ENCODE peak calls at places on chromosomes 6 and 20, in seven cellular contexts. One of them, this sample, is unnamed.

GRCh38 chr20:19100975-19101374 is 111.5 kb upstream of the SLC24A3 start:
- DNase-seq in NAMALWA: no peak
- DNase-seq in BJ: no peak
- DNase-seq in activated B cell treated with CpG ODN at 0.5 μM for 24 hours: no peak
- DNase-seq in HCEC 1CT: no peak
- DNase-seq in AG04450: no peak
- DNase-seq in uterus: no peak
- DNase-seq in this sample: no peak

GRCh38 chr20:25039697-25040437 is 18.1 kb downstream of the ACSS1 start:
- DNase-seq in NAMALWA: no peak
- DNase-seq in BJ: no peak
- DNase-seq in activated B cell treated with CpG ODN at 0.5 μM for 24 hours: no peak
- DNase-seq in HCEC 1CT: peak
- DNase-seq in AG04450: peak
- DNase-seq in uterus: peak
- DNase-seq in this sample: peak

GRCh38 chr6:42217165-42217522 is 517 bp downstream of the MRPS10 start:
- DNase-seq in NAMALWA: peak
- DNase-seq in BJ: no peak
- DNase-seq in activated B cell treated with CpG ODN at 0.5 μM for 24 hours: no peak
- DNase-seq in HCEC 1CT: no peak
- DNase-seq in AG04450: no peak
- DNase-seq in uterus: no peak
- DNase-seq in this sample: no peak

GRCh38 chr6:34142046-34142445 is 3.8 kb downstream of the GRM4 start:
- DNase-seq in NAMALWA: no peak
- DNase-seq in BJ: no peak
- DNase-seq in activated B cell treated with CpG ODN at 0.5 μM for 24 hours: no peak
- DNase-seq in HCEC 1CT: no peak
- DNase-seq in AG04450: no peak
- DNase-seq in uterus: no peak
- DNase-seq in this sample: no peak

GRCh38 chr20:41034239-41034638 is 5.6 kb downstream of the TOP1 start:
- DNase-seq in NAMALWA: no peak
- DNase-seq in BJ: no peak
- DNase-seq in activated B cell treated with CpG ODN at 0.5 μM for 24 hours: no peak
- DNase-seq in HCEC 1CT: no peak
- DNase-seq in AG04450: no peak
- DNase-seq in uterus: no peak
- DNase-seq in this sample: no peak

GRCh38 chr6:166197361-166197760 is 29.7 kb upstream of the TBXT start:
- DNase-seq in NAMALWA: no peak
- DNase-seq in BJ: no peak
- DNase-seq in activated B cell treated with CpG ODN at 0.5 μM for 24 hours: no peak
- DNase-seq in HCEC 1CT: no peak
- DNase-seq in AG04450: no peak
- DNase-seq in uterus: no peak
- DNase-seq in this sample: no peak

GRCh38 chr6:140909620-140910019 is 1223.1 kb upstream of the GJE1 start:
- DNase-seq in NAMALWA: no peak
- DNase-seq in BJ: no peak
- DNase-seq in activated B cell treated with CpG ODN at 0.5 μM for 24 hours: no peak
- DNase-seq in HCEC 1CT: peak
- DNase-seq in AG04450: no peak
- DNase-seq in uterus: no peak
- DNase-seq in this sample: no peak

GRCh38 chr6:155850408-155850841 is 394.8 kb upstream of the NOX3 start:
- DNase-seq in NAMALWA: no peak
- DNase-seq in BJ: peak
- DNase-seq in activated B cell treated with CpG ODN at 0.5 μM for 24 hours: no peak
- DNase-seq in HCEC 1CT: peak
- DNase-seq in AG04450: no peak
- DNase-seq in uterus: no peak
- DNase-seq in this sample: no peak

GRCh38 chr20:46151936-46152335 is 33.8 kb downstream of the CD40 start:
- DNase-seq in NAMALWA: peak
- DNase-seq in BJ: no peak
- DNase-seq in activated B cell treated with CpG ODN at 0.5 μM for 24 hours: no peak
- DNase-seq in HCEC 1CT: no peak
- DNase-seq in AG04450: no peak
- DNase-seq in uterus: no peak
- DNase-seq in this sample: peak

GRCh38 chr20:53655909-53656652 is 62.4 kb upstream of the ZNF217 start:
- DNase-seq in NAMALWA: no peak
- DNase-seq in BJ: no peak
- DNase-seq in activated B cell treated with CpG ODN at 0.5 μM for 24 hours: no peak
- DNase-seq in HCEC 1CT: peak
- DNase-seq in AG04450: no peak
- DNase-seq in uterus: no peak
- DNase-seq in this sample: no peak

GRCh38 chr6:168179133-168179532 is 100.1 kb upstream of the FRMD1 start:
- DNase-seq in NAMALWA: no peak
- DNase-seq in BJ: no peak
- DNase-seq in activated B cell treated with CpG ODN at 0.5 μM for 24 hours: no peak
- DNase-seq in HCEC 1CT: no peak
- DNase-seq in AG04450: no peak
- DNase-seq in uterus: no peak
- DNase-seq in this sample: no peak

GRCh38 chr6:144447487-144447886 is 162.4 kb downstream of the UTRN start:
- DNase-seq in NAMALWA: no peak
- DNase-seq in BJ: peak
- DNase-seq in activated B cell treated with CpG ODN at 0.5 μM for 24 hours: no peak
- DNase-seq in HCEC 1CT: peak
- DNase-seq in AG04450: no peak
- DNase-seq in uterus: no peak
- DNase-seq in this sample: no peak

GRCh38 chr6:161922631-161923119 is 648.8 kb upstream of the AGPAT4 start:
- DNase-seq in NAMALWA: peak
- DNase-seq in BJ: no peak
- DNase-seq in activated B cell treated with CpG ODN at 0.5 μM for 24 hours: no peak
- DNase-seq in HCEC 1CT: peak
- DNase-seq in AG04450: peak
- DNase-seq in uterus: no peak
- DNase-seq in this sample: peak

GRCh38 chr6:6960571-6961251 is 147.1 kb upstream of the RREB1 start:
- DNase-seq in NAMALWA: no peak
- DNase-seq in BJ: no peak
- DNase-seq in activated B cell treated with CpG ODN at 0.5 μM for 24 hours: no peak
- DNase-seq in HCEC 1CT: no peak
- DNase-seq in AG04450: no peak
- DNase-seq in uterus: no peak
- DNase-seq in this sample: no peak

GRCh38 chr6:37265031-37265430 is 7.1 kb upstream of the TMEM217 start:
- DNase-seq in NAMALWA: no peak
- DNase-seq in BJ: no peak
- DNase-seq in activated B cell treated with CpG ODN at 0.5 μM for 24 hours: no peak
- DNase-seq in HCEC 1CT: no peak
- DNase-seq in AG04450: no peak
- DNase-seq in uterus: no peak
- DNase-seq in this sample: no peak

GRCh38 chr20:33899106-33899505 is 88.0 kb downstream of the CHMP4B start:
- DNase-seq in NAMALWA: no peak
- DNase-seq in BJ: no peak
- DNase-seq in activated B cell treated with CpG ODN at 0.5 μM for 24 hours: no peak
- DNase-seq in HCEC 1CT: no peak
- DNase-seq in AG04450: no peak
- DNase-seq in uterus: no peak
- DNase-seq in this sample: no peak

GRCh38 chr20:50110141-50111047 is 2.6 kb downstream of the UBE2V1 start:
- DNase-seq in NAMALWA: peak
- DNase-seq in BJ: peak
- DNase-seq in activated B cell treated with CpG ODN at 0.5 μM for 24 hours: no peak
- DNase-seq in HCEC 1CT: no peak
- DNase-seq in AG04450: no peak
- DNase-seq in uterus: no peak
- DNase-seq in this sample: peak

GRCh38 chr6:158042245-158042798 is 60.7 kb downstream of the SYNJ2 start:
- DNase-seq in NAMALWA: no peak
- DNase-seq in BJ: no peak
- DNase-seq in activated B cell treated with CpG ODN at 0.5 μM for 24 hours: no peak
- DNase-seq in HCEC 1CT: peak
- DNase-seq in AG04450: peak
- DNase-seq in uterus: peak
- DNase-seq in this sample: peak

GRCh38 chr20:32252189-32252588 is 25.3 kb upstream of the KIF3B start:
- DNase-seq in NAMALWA: no peak
- DNase-seq in BJ: no peak
- DNase-seq in activated B cell treated with CpG ODN at 0.5 μM for 24 hours: no peak
- DNase-seq in HCEC 1CT: no peak
- DNase-seq in AG04450: no peak
- DNase-seq in uterus: no peak
- DNase-seq in this sample: no peak